ENCODE peak calls at places on chromosome 1, in nine cellular contexts. O is heart right ventricle; N is foreskin fibroblast; B is left ventricle myocardium inferior; R is pancreas; J is HFFc6; M is CD8-positive, alpha-beta T cell; Q is Calu3; A is B cell. G is an unnamed sample.

GRCh38 chr1:247077234-247077633 is 1.4 kb downstream of the ZNF670 start:
- DNase-seq in O (no peak), N (no peak), B (no peak), R (no peak), J (peak; percentile 13), M (no peak), Q (no peak), A (no peak), G (no peak)

GRCh38 chr1:167121375-167122120 is 27.7 kb downstream of the STYXL2 start:
- DNase-seq in O (no peak), N (peak; percentile 9), B (no peak), R (peak; percentile 31), J (no peak), M (peak; percentile 72), Q (peak; percentile 84), A (no peak), G (no peak)

GRCh38 chr1:186167096-186167668 is 207.9 kb downstream of the TPR start:
- DNase-seq in O (no peak), N (no peak), B (no peak), R (no peak), J (no peak), M (no peak), Q (no peak), A (no peak), G (no peak)

GRCh38 chr1:198681831-198682756 is 43.3 kb downstream of the PTPRC start:
- DNase-seq in O (peak; percentile 51), N (peak; percentile 84), B (no peak), R (peak; percentile 22), J (peak; percentile 95), M (peak; percentile 79), Q (peak; percentile 66), A (peak; percentile 93), G (peak; percentile 53)

GRCh38 chr1:28115267-28115666 is 26.9 kb upstream of the EYA3 start:
- DNase-seq in O (no peak), N (no peak), B (no peak), R (no peak), J (no peak), M (no peak), Q (peak; percentile 47), A (no peak), G (no peak)

GRCh38 chr1:199684686-199685273 is 342.7 kb upstream of the NR5A2 start:
- DNase-seq in O (peak; percentile 23), N (peak; percentile 64), B (no peak), R (peak; percentile 39), J (peak; percentile 79), M (no peak), Q (peak; percentile 63), A (no peak), G (peak; percentile 28)

GRCh38 chr1:150156868-150157603 is 7.3 kb downstream of the PLEKHO1 start:
- DNase-seq in O (no peak), N (no peak), B (no peak), R (no peak), J (peak; percentile 60), M (no peak), Q (no peak), A (no peak), G (no peak)

GRCh38 chr1:214603819-214604252 is 841 bp downstream of the CENPF start:
- DNase-seq in O (no peak), N (no peak), B (no peak), R (no peak), J (no peak), M (no peak), Q (no peak), A (no peak), G (no peak)

GRCh38 chr1:48859429-48859828 is 82.7 kb upstream of the BEND5 start:
- DNase-seq in O (no peak), N (peak; percentile 55), B (no peak), R (no peak), J (no peak), M (no peak), Q (no peak), A (no peak), G (no peak)

GRCh38 chr1:184684285-184685077 is 70.2 kb downstream of the EDEM3 start:
- DNase-seq in O (no peak), N (peak; percentile 18), B (peak; percentile 33), R (no peak), J (no peak), M (no peak), Q (no peak), A (no peak), G (no peak)

GRCh38 chr1:36178479-36179219 is 22.7 kb downstream of the MAP7D1 start:
- DNase-seq in O (no peak), N (no peak), B (peak; percentile 59), R (peak; percentile 79), J (no peak), M (no peak), Q (no peak), A (no peak), G (no peak)

GRCh38 chr1:203163891-203164635 is 11.6 kb downstream of the MYBPH start:
- DNase-seq in O (no peak), N (no peak), B (no peak), R (no peak), J (no peak), M (no peak), Q (no peak), A (no peak), G (no peak)

GRCh38 chr1:202433155-202434043 is 84.9 kb downstream of the PPP1R12B start:
- DNase-seq in O (no peak), N (no peak), B (no peak), R (no peak), J (no peak), M (no peak), Q (no peak), A (no peak), G (no peak)

GRCh38 chr1:183945432-183946308 is 91.9 kb downstream of the COLGALT2 start:
- DNase-seq in O (no peak), N (no peak), B (no peak), R (no peak), J (no peak), M (no peak), Q (no peak), A (no peak), G (no peak)

GRCh38 chr1:198234511-198235251 is 77.9 kb downstream of the NEK7 start:
- DNase-seq in O (no peak), N (peak; percentile 16), B (no peak), R (no peak), J (peak; percentile 38), M (no peak), Q (peak; percentile 17), A (no peak), G (no peak)

DNA sequence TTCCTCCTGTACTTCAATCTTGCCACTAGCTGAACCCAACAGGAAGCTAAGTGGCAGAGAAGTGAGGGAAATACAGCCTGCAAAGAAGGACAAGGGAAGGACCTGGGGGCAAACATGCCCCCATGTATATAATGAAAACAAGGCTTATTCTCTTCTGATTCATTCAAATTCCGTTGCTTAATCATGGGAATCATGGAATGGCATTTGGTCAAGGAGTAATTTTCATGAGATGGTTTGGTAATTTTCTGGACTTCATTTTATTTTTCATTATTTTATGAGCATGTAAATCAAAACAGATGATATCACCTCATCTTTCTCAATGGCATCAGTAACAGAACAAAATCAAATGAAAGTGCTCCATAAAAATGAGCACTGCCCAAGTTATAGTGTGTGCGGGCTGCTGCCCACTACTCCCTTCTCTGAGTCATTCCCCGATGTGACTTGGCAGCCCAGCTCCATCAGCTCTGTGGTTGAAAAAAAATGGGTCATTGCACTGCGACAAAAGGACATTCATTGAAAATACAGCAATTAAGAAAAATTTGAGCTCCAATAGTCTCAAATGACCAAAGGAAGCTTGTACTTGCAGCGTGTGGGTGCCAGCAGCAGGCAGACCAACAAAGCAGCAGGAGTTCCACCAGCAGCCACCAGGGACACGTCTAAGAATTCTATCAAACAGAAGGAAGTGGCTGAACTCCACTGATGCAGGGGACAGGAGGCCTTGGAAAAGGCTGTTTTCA is 84.3 kb upstream of the VAV3 start:
- DNase-seq in O (peak; percentile 36), N (no peak), B (peak; percentile 41), R (no peak), J (peak; percentile 8), M (no peak), Q (peak; percentile 23), A (no peak), G (no peak)
- TF ChIP-seq CTCF in O (peak; percentile 33), N (peak; percentile 33), B (peak; percentile 57), R (no peak), J (peak; percentile 66), M (peak; percentile 50), Q (peak; percentile 51), A (peak; percentile 72), G (peak; percentile 49)

DNA sequence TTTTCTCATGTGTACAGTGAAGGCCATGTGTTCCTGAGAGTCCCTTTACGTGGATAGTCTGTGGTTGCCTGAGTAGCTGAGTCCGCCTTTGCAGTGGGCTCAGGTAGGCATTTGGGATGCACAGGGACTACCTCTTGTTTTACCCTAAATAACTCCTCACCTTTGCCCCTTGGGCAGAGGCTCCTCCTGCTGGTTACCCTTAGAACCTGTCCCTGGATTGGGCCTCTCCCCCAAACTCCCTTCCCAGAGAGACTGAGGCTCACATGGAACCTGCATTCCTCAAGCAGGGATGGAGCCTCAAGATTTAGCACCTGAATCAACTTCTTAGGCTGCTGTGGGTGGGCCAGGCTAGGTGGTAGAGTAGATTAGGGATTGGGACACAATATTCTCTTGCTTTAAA is 111.7 kb downstream of the FOXD2 start:
- DNase-seq in O (no peak), N (no peak), B (no peak), R (no peak), J (no peak), M (no peak), Q (no peak), A (no peak), G (no peak)
- TF ChIP-seq CTCF in O (no peak), N (no peak), B (no peak), R (no peak), J (no peak), M (no peak), Q (no peak), A (no peak), G (no peak)

DNA sequence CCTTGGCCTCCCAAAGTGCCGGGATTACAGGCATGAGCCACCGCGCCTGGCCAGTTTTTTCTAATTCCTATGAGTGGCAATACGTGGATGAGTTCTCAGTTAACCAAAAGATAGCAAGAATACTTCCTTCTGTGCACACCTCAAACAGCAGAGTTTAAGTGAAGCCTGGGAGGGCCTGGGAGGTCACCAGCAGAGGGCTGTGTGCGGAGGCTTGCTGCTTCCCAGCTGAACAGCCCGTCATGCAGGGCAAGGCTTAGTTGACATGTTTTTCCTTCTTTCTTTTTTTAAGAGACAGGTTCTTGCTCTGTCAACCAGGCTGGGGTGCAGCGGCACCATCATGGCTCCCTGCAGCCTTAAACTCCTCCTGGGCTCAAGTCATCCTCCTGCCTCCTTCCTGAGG is 17.8 kb downstream of the GNG4 start:
- DNase-seq in O (no peak), N (no peak), B (no peak), R (no peak), J (no peak), M (no peak), Q (no peak), A (no peak), G (no peak)
- TF ChIP-seq CTCF in O (no peak), N (no peak), B (no peak), R (no peak), J (no peak), M (no peak), Q (no peak), A (no peak), G (no peak)

DNA sequence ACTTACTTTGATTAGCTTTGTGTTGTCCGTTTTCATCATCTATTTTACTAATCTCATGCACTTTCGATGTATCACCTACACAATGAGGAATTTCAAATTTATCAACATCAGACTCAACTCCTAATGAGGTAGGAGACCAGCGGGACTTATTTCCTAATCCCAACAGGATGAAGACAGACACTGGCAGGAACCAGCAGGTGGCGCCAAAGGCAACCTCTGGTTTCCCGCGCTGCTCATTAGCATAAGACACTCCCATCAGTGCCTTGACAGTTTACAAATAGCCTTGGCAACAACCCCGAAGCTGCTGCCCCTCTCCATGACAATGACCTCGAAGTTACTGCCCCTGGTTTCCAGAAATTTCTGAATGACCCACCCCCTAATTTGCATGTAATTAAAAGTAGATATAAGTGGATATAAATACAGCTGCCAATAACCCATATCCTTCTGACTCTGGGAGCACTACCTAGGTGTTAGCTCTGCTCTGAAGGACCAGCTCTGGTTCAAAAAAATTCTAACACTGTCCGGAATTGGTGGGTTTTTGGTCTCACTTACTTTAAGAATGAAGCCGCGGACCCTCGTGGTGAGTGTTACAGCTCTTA is 974.8 kb downstream of the ADGRL2 start:
- DNase-seq in O (no peak), N (peak; percentile 2), B (no peak), R (peak; percentile 7), J (no peak), M (no peak), Q (peak; percentile 3), A (no peak), G (no peak)
- TF ChIP-seq CTCF in O (peak; percentile 42), N (peak; percentile 43), B (peak; percentile 50), R (peak; percentile 14), J (peak; percentile 51), M (no peak), Q (no peak), A (no peak), G (peak; percentile 36)

G was measured in AG09319.